ENCODE peak calls at places on chromosomes 4 and X, in five cellular contexts. F is GM23338; A is tibial artery; N is suprapubic skin; K is CD8-positive, alpha-beta memory T cell. Z is an unnamed sample.

GRCh38 chr4:169249214-169249973 is 21.4 kb downstream of the SH3RF1 start:
- DNase-seq in K (no peak), A (no peak), N (no peak), F (no peak), Z (no peak)

GRCh38 chrX:134622056-134622812 is 36.0 kb downstream of the PLAC1 start:
- DNase-seq in A (no peak), N (no peak), F (peak; percentile 47), K (no peak), Z (no peak)

GRCh38 chrX:14798805-14799397 is 74.0 kb downstream of the FANCB start:
- DNase-seq in N (no peak), K (no peak), F (no peak), A (no peak), Z (no peak)

GRCh38 chr4:144366425-144366824 is 225.9 kb upstream of the GYPA start:
- DNase-seq in N (no peak), F (no peak), K (no peak), A (no peak), Z (no peak)

GRCh38 chr4:183256756-183257385 is 63.2 kb downstream of the CLDN22 start:
- DNase-seq in K (peak; percentile 54), N (no peak), A (peak; percentile 70), F (peak; percentile 72), Z (no peak)

GRCh38 chr4:121140712-121141111 is 23.4 kb downstream of the TNIP3 start:
- DNase-seq in K (no peak), N (no peak), A (no peak), F (no peak), Z (no peak)

GRCh38 chr4:128385683-128386304 is 98.2 kb upstream of the PGRMC2 start:
- DNase-seq in N (no peak), F (peak; percentile 54), A (no peak), K (no peak), Z (no peak)

GRCh38 chr4:162117051-162117450 is 46.7 kb downstream of the FSTL5 start:
- DNase-seq in A (no peak), F (no peak), K (no peak), N (no peak), Z (no peak)

GRCh38 chr4:6268650-6269399 is 825 bp upstream of the WFS1 start:
- DNase-seq in A (no peak), N (no peak), K (no peak), F (peak; percentile 24), Z (no peak)

GRCh38 chrX:63754141-63754859 is 30.7 kb downstream of the ARHGEF9 start:
- DNase-seq in N (no peak), K (peak; percentile 50), A (no peak), F (no peak), Z (no peak)

GRCh38 chr4:118918388-118918787 is 29.7 kb downstream of the SYNPO2 start:
- DNase-seq in A (no peak), K (no peak), F (no peak), N (no peak), Z (no peak)

GRCh38 chr4:171203425-171203824 is 609.8 kb upstream of the GALNTL6 start:
- DNase-seq in F (no peak), K (no peak), N (no peak), A (no peak), Z (peak; percentile 51)

GRCh38 chr4:182213024-182213423 is 30.2 kb upstream of the TENM3 start:
- DNase-seq in A (no peak), F (no peak), N (no peak), K (no peak), Z (no peak)

GRCh38 chr4:95129036-95129435 is 371.3 kb downstream of the BMPR1B start:
- DNase-seq in F (no peak), A (no peak), K (no peak), N (no peak), Z (no peak)

GRCh38 chrX:153400146-153401132 is 711 bp downstream of the PNMA6E start:
- DNase-seq in N (no peak), A (no peak), F (peak; percentile 76), K (peak; percentile 68), Z (no peak)

GRCh38 chr4:144465546-144465945 is 180.4 kb upstream of the HHIP start:
- DNase-seq in K (no peak), A (no peak), F (no peak), N (no peak), Z (no peak)

GRCh38 chr4:148288448-148288847 is 153.8 kb downstream of the NR3C2 start:
- DNase-seq in N (no peak), F (no peak), K (no peak), A (no peak), Z (no peak)

GRCh38 chr4:78653655-78654054 is 102.1 kb downstream of the ANXA3 start:
- DNase-seq in K (no peak), F (no peak), N (no peak), A (no peak), Z (no peak)

GRCh38 chrX:109856974-109857373 is 123.9 kb upstream of the ACSL4 start:
- DNase-seq in F (peak; percentile 46), A (no peak), N (no peak), K (no peak), Z (no peak)

GRCh38 chr4:57098945-57099344 is 11.2 kb downstream of the IGFBP7 start:
- DNase-seq in N (no peak), F (no peak), A (no peak), K (no peak), Z (no peak)

GRCh38 chrX:93120805-93121204 is 552.6 kb downstream of the NAP1L3 start:
- DNase-seq in N (no peak), F (no peak), K (no peak), A (no peak), Z (no peak)

GRCh38 chr4:17010426-17011087 is 112.1 kb upstream of the LDB2 start:
- DNase-seq in A (no peak), N (no peak), K (no peak), F (no peak), Z (no peak)

GRCh38 chrX:130339408-130340222 is at the start of gene SLC25A14:
- DNase-seq in A (peak; percentile 74), K (peak; percentile 84), N (peak; percentile 71), F (peak; percentile 83), Z (peak; percentile 71)

GRCh38 chr4:168503652-168504362 is 7.0 kb downstream of the PALLD start:
- DNase-seq in A (no peak), F (no peak), K (no peak), N (no peak), Z (no peak)

GRCh38 chr4:95129708-95130343 is 372.1 kb downstream of the BMPR1B start:
- DNase-seq in F (no peak), K (no peak), N (no peak), A (no peak), Z (no peak)

GRCh38 chr4:46266106-46266505 is 123.8 kb downstream of the GABRA2 start:
- DNase-seq in A (no peak), K (no peak), N (no peak), F (no peak), Z (no peak)

GRCh38 chr4:168867128-168867527 is 142.9 kb downstream of the CBR4 start:
- DNase-seq in F (no peak), K (no peak), N (no peak), A (no peak), Z (no peak)

GRCh38 chrX:37765507-37765906 is 14.4 kb upstream of the CYBB start:
- DNase-seq in F (no peak), K (no peak), N (no peak), A (no peak), Z (no peak)
- H3K27ac ChIP-seq in F (no peak overlapping the region), K (no peak overlapping the region), N (no peak overlapping the region), A (no peak overlapping the region), Z (no peak overlapping the region)

DNA sequence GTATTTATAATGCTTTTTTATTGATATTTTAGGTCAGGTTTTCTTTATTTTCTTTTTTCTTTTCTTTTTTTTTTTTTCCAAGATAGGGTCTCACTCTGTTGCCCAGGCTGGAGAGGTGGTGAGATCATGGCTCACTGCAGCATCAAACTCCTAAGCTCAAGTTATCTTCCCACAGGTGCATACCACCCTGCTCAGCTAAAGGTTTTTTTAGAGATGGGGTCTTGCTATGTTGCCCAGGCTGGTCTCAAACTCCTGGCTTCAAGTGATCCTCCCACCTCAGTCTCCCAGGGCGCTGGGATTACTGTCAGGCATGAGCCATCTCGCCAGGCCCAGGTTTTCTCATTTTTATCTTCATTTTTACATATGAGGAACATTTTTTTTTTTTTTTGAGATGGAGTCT is 3.3 kb downstream of the WDR44 start:
- DNase-seq in A (no peak), N (no peak), K (no peak), F (no peak), Z (no peak)
- H3K4me1 ChIP-seq in A (peaks cover 50% of the 10 kb centered on the region), N (peaks cover 21% of the 10 kb centered on the region), K (peaks cover 45% of the 10 kb centered on the region), F (peaks cover 20% of the 10 kb centered on the region), Z (peaks cover 29% of the 10 kb centered on the region)

GRCh38 chr4:76588268-76588667 is 153.2 kb downstream of the SHROOM3 start:
- DNase-seq in F (peak; percentile 52), K (no peak), A (no peak), N (no peak), Z (no peak)

GRCh38 chr4:76589872-76590846 is 155.1 kb downstream of the SHROOM3 start:
- DNase-seq in N (no peak), A (peak; percentile 70), F (peak; percentile 98), K (no peak), Z (no peak)

GRCh38 chr4:76590847-76591281 is 155.8 kb downstream of the SHROOM3 start:
- DNase-seq in A (no peak), K (no peak), N (no peak), F (peak; percentile 37), Z (no peak)

GRCh38 chr4:76591992-76592391 is 157.0 kb downstream of the SHROOM3 start:
- DNase-seq in K (no peak), N (no peak), A (no peak), F (no peak), Z (no peak)

DNA sequence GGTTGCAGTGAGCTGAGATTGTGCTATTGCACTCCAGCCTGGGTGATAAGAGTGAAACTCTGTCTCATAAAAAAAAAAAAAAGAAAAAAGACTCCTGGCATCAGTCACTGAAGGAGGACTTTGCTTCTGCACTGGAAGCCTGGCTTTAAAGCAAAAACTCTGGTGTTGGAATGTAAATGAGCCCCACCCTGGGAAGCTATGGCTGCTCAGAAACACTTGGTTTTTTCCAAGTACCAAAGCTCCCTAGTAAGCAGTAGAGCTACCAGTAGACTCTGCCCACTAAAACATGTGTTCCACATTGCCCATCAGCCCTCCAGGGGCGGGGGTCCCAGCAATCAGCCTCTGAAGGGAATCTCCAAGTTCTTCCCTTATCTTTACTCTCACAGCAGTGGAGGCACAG is 154.4 kb downstream of the SHROOM3 start:
- DNase-seq in A (no peak), N (no peak), K (no peak), F (peak; percentile 57), Z (no peak)
- H3K4me3 ChIP-seq in A (no peak overlapping the region), N (no peak overlapping the region), K (no peak overlapping the region), F (peak overlapping the region; percentile 10), Z (no peak overlapping the region)

DNA sequence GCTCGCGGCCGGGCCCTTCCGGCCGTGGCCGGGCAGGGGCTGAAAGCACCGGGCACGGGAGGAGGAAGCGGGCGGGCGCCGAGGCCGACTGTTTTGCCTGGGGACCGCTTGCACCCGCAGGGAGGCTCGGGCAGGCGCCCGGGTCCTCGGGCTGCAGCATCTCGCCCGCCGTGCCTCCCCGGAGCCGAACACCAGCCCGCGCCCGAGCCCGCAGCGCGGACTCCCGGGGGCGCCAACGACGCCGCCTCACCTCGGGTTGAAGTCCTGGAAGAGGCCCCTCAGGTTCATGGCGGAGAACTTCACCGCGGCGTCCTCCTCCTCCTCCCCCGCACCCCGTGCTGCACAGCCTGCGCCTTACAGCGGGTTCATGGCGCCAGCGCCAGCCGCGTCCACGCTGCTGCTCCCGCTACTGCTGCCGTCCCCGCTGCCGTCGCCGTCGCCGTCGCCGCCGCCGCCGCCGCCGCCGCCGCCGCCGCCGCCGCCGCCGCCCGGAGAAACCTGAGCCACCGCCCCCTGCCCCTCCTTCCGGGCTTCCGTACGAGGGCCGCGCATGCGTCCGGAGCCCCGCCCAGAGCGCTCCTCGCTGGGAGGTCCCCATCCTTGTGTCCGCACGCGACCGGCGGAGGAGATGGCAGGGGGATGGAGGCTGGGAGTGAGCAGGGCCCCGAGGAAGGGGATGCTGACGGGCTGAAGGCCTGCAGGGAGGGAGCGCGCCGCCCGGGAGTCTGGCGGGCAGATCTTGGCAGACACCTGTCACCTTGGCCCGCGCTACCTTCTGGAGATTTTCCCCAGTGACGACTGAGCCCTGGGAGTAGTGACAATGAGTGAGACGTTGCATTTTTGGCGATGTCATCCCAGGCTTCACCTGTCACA is at the start of gene TMEM185A:
- DNase-seq in F (peak; percentile 79), A (peak; percentile 75), K (peak; percentile 85), N (peak; percentile 78), Z (no peak)
- H3K27ac ChIP-seq in F (no peak within 1 kb of the TSS), A (peak within 1 kb of the TSS; percentile 72), K (peak within 1 kb of the TSS; percentile 16), N (peak within 1 kb of the TSS; percentile 70), Z (peak within 1 kb of the TSS; percentile 12)

Z was measured in RWPE2.